ENCODE peak calls at places on chromosomes 5 and 9, in four cellular contexts. One of them, this sample, is unnamed.

GRCh38 chr9:133472753-133473378 is 6.0 kb downstream of the SLC2A6 start:
- DNase-seq in K562: no peak
- DNase-seq in GM12878: no peak
- DNase-seq in HepG2: no peak
- DNase-seq in this sample: no peak

GRCh38 chr5:63563008-63563917 is 399.0 kb downstream of the HTR1A start:
- DNase-seq in K562: no peak
- DNase-seq in GM12878: no peak
- DNase-seq in HepG2: no peak
- DNase-seq in this sample: no peak

GRCh38 chr9:80012557-80013330 is 441.0 kb downstream of the TLE4 start:
- DNase-seq in K562: no peak
- DNase-seq in GM12878: no peak
- DNase-seq in HepG2: no peak
- DNase-seq in this sample: no peak

GRCh38 chr9:111700776-111701175 is 39.4 kb downstream of the GNG10 start:
- DNase-seq in K562: no peak
- DNase-seq in GM12878: no peak
- DNase-seq in HepG2: no peak
- DNase-seq in this sample: no peak

GRCh38 chr5:135466178-135467050 is 14.3 kb upstream of the TIFAB start:
- DNase-seq in K562: peak; percentile 83
- DNase-seq in GM12878: no peak
- DNase-seq in HepG2: peak; percentile 40
- DNase-seq in this sample: peak; percentile 61

GRCh38 chr5:1905108-1905507 is 22.4 kb upstream of the IRX4 start:
- DNase-seq in K562: no peak
- DNase-seq in GM12878: no peak
- DNase-seq in HepG2: no peak
- DNase-seq in this sample: no peak

GRCh38 chr5:371811-372555 is 50.5 kb downstream of the AHRR start:
- DNase-seq in K562: no peak
- DNase-seq in GM12878: no peak
- DNase-seq in HepG2: no peak
- DNase-seq in this sample: no peak

GRCh38 chr5:175854231-175855040 is 16.9 kb upstream of the CPLX2 start:
- DNase-seq in K562: no peak
- DNase-seq in GM12878: no peak
- DNase-seq in HepG2: peak; percentile 98
- DNase-seq in this sample: peak; percentile 99

GRCh38 chr5:157855404-157855994 is 3.4 kb downstream of the CLINT1 start:
- DNase-seq in K562: peak; percentile 31
- DNase-seq in GM12878: no peak
- DNase-seq in HepG2: peak; percentile 59
- DNase-seq in this sample: peak; percentile 68

GRCh38 chr5:132072508-132072907 is 1.1 kb upstream of the CSF2 start:
- DNase-seq in K562: no peak
- DNase-seq in GM12878: no peak
- DNase-seq in HepG2: no peak
- DNase-seq in this sample: no peak

GRCh38 chr9:109020581-109020980 is 7.3 kb upstream of the CTNNAL1 start:
- DNase-seq in K562: no peak
- DNase-seq in GM12878: no peak
- DNase-seq in HepG2: no peak
- DNase-seq in this sample: no peak

DNA sequence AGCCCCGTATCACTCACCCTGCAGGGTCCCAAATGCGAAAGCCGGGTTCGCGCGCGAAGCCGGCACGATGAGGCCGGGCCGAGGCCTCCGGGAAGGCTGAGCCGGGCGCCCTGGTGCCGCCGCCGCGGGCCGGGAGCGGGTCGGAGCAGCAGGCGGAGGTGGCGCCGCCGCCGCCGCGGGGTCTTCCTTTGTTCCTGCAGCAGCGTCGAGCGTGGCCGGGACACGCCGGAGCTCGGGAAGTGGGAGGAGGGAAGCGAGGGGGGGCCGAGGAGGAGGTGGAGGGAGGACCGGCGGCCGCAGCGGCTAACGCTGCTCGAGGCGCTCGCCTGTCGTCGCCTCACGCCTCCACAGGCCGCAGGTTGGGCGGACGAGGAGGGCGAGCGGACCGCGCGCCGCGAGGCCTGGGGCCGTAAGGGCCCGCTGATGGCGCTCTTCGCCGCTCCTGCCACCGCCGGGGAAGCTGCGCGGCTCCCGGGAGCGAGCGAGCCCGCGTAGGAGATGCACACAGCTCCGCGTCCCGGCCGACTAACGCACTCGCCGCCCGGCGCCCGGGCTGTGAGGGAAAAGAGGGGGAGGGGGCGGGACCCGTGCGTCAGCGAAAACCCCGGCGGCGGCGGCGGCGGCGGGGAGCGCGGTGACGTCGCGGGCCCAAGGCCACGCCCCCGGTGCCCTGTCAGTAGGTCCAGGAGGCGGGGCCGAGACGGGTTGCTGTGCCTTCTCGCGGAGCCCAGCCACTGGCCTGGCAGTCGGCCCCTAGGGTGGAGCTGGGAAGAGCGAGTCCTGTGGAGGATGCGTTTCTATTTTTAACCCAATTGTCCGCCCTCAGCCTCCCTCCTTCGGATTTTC is at the start of gene ZFAND5:
- DNase-seq in K562: peak; percentile 88
- DNase-seq in GM12878: peak; percentile 57
- DNase-seq in HepG2: peak; percentile 89
- DNase-seq in this sample: peak; percentile 98
- TF ChIP-seq CTCF in K562: no peak
- TF ChIP-seq CTCF in GM12878: no peak
- TF ChIP-seq CTCF in HepG2: no peak
- TF ChIP-seq CTCF in this sample: peak; percentile 21

DNA sequence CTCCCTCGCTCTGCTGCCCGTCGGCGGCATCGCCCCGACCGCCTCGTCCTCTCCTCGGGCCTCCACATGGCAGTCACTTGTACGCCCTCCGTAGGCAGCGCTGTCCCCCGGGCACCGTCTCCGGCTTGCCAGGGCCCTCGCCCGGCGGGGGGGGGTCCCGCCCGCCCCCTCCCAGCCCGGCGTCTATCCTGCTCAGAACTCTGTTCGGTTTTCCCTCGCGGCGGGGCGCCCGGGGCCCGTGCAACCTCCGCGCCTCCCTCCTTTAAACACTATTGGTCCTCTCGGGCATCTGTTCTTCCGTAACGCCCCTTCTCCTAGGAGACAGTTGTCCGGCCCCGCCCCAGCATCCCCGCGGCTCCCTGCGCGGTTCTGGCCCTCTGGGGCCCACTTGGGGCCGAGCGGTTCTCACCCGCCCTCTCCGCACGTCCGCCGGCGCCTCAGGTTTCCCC is 831 bp downstream of the ODF2 start:
- DNase-seq in K562: peak; percentile 85
- DNase-seq in GM12878: no peak
- DNase-seq in HepG2: peak; percentile 62
- DNase-seq in this sample: peak; percentile 94
- TF ChIP-seq CHD4 in K562: no peak
- TF ChIP-seq CHD4 in GM12878: no peak
- TF ChIP-seq CHD4 in HepG2: no peak
- TF ChIP-seq CHD4 in this sample: no peak

GRCh38 chr5:79931866-79932265 is 59.2 kb downstream of the MTX3 start:
- DNase-seq in K562: no peak
- DNase-seq in GM12878: no peak
- DNase-seq in HepG2: no peak
- DNase-seq in this sample: no peak
- TF ChIP-seq CTCF in K562: no peak
- TF ChIP-seq CTCF in GM12878: no peak
- TF ChIP-seq CTCF in HepG2: no peak
- TF ChIP-seq CTCF in this sample: no peak

GRCh38 chr5:179427032-179427675 is 81.9 kb upstream of the ADAMTS2 start:
- DNase-seq in K562: no peak
- DNase-seq in GM12878: no peak
- DNase-seq in HepG2: no peak
- DNase-seq in this sample: no peak
- TF ChIP-seq CHD4 in K562: no peak
- TF ChIP-seq CHD4 in GM12878: no peak
- TF ChIP-seq CHD4 in HepG2: no peak
- TF ChIP-seq CHD4 in this sample: no peak

GRCh38 chr5:72268753-72269410 is 51.2 kb downstream of the MRPS27 start:
- DNase-seq in K562: peak; percentile 42
- DNase-seq in GM12878: no peak
- DNase-seq in HepG2: peak; percentile 48
- DNase-seq in this sample: no peak
- TF ChIP-seq CTCF in K562: peak; percentile 67
- TF ChIP-seq CTCF in GM12878: peak; percentile 67
- TF ChIP-seq CTCF in HepG2: peak; percentile 61
- TF ChIP-seq CTCF in this sample: peak; percentile 67